ENCODE peak calls at places on chromosomes 11 and 22, in four cellular contexts. One of them, this sample, is unnamed.

GRCh38 chr22:36790648-36791047 is 14.7 kb upstream of the IFT27 start:
- DNase-seq in glutamatergic neuron: no peak
- DNase-seq in HTR-8/SVneo: no peak
- DNase-seq in stimulated activated CD4-positive, alpha-beta T cell treated with anti-CD3 and anti-CD28 coated beads, Interleukin-1b, Interleukin-23, amount 100 ng/mL, for 1 hour: no peak
- DNase-seq in this sample: no peak

GRCh38 chr11:69868871-69869270 is 49.7 kb upstream of the FGF3 start:
- DNase-seq in glutamatergic neuron: no peak
- DNase-seq in stimulated activated CD4-positive, alpha-beta T cell treated with anti-CD3 and anti-CD28 coated beads, Interleukin-1b, Interleukin-23, amount 100 ng/mL, for 1 hour: no peak
- DNase-seq in HTR-8/SVneo: no peak
- DNase-seq in this sample: no peak

GRCh38 chr22:41856484-41856883 is 23.6 kb downstream of the SREBF2 start:
- DNase-seq in HTR-8/SVneo: no peak
- DNase-seq in stimulated activated CD4-positive, alpha-beta T cell treated with anti-CD3 and anti-CD28 coated beads, Interleukin-1b, Interleukin-23, amount 100 ng/mL, for 1 hour: no peak
- DNase-seq in glutamatergic neuron: no peak
- DNase-seq in this sample: peak; percentile 30

GRCh38 chr11:14773755-14774154 is 118.3 kb downstream of the CYP2R1 start:
- DNase-seq in stimulated activated CD4-positive, alpha-beta T cell treated with anti-CD3 and anti-CD28 coated beads, Interleukin-1b, Interleukin-23, amount 100 ng/mL, for 1 hour: no peak
- DNase-seq in glutamatergic neuron: no peak
- DNase-seq in HTR-8/SVneo: no peak
- DNase-seq in this sample: no peak

GRCh38 chr11:17735823-17736772 is 1.5 kb downstream of the KCNC1 start:
- DNase-seq in HTR-8/SVneo: no peak
- DNase-seq in stimulated activated CD4-positive, alpha-beta T cell treated with anti-CD3 and anti-CD28 coated beads, Interleukin-1b, Interleukin-23, amount 100 ng/mL, for 1 hour: no peak
- DNase-seq in glutamatergic neuron: peak; percentile 63
- DNase-seq in this sample: no peak

GRCh38 chr11:125941606-125942275 is 4.1 kb upstream of the VSIG10L2 start:
- DNase-seq in glutamatergic neuron: peak; percentile 88
- DNase-seq in stimulated activated CD4-positive, alpha-beta T cell treated with anti-CD3 and anti-CD28 coated beads, Interleukin-1b, Interleukin-23, amount 100 ng/mL, for 1 hour: peak; percentile 34
- DNase-seq in HTR-8/SVneo: peak; percentile 47
- DNase-seq in this sample: peak; percentile 69

GRCh38 chr11:134751161-134751560 is 339.1 kb upstream of the B3GAT1 start:
- DNase-seq in stimulated activated CD4-positive, alpha-beta T cell treated with anti-CD3 and anti-CD28 coated beads, Interleukin-1b, Interleukin-23, amount 100 ng/mL, for 1 hour: no peak
- DNase-seq in HTR-8/SVneo: no peak
- DNase-seq in glutamatergic neuron: no peak
- DNase-seq in this sample: no peak

GRCh38 chr11:96199563-96200025 is 143.4 kb downstream of the MAML2 start:
- DNase-seq in HTR-8/SVneo: no peak
- DNase-seq in stimulated activated CD4-positive, alpha-beta T cell treated with anti-CD3 and anti-CD28 coated beads, Interleukin-1b, Interleukin-23, amount 100 ng/mL, for 1 hour: no peak
- DNase-seq in glutamatergic neuron: no peak
- DNase-seq in this sample: no peak

GRCh38 chr22:37442537-37442936 is 15.3 kb upstream of the ELFN2 start:
- DNase-seq in glutamatergic neuron: no peak
- DNase-seq in stimulated activated CD4-positive, alpha-beta T cell treated with anti-CD3 and anti-CD28 coated beads, Interleukin-1b, Interleukin-23, amount 100 ng/mL, for 1 hour: no peak
- DNase-seq in HTR-8/SVneo: peak; percentile 27
- DNase-seq in this sample: no peak

GRCh38 chr11:19698493-19699292 is 13.9 kb upstream of the NAV2 start:
- DNase-seq in glutamatergic neuron: no peak
- DNase-seq in HTR-8/SVneo: no peak
- DNase-seq in stimulated activated CD4-positive, alpha-beta T cell treated with anti-CD3 and anti-CD28 coated beads, Interleukin-1b, Interleukin-23, amount 100 ng/mL, for 1 hour: no peak
- DNase-seq in this sample: no peak

GRCh38 chr11:30818721-30819120 is 232.6 kb upstream of the MPPED2 start:
- DNase-seq in stimulated activated CD4-positive, alpha-beta T cell treated with anti-CD3 and anti-CD28 coated beads, Interleukin-1b, Interleukin-23, amount 100 ng/mL, for 1 hour: no peak
- DNase-seq in glutamatergic neuron: no peak
- DNase-seq in HTR-8/SVneo: no peak
- DNase-seq in this sample: no peak

GRCh38 chr11:120714448-120714847 is 202.9 kb downstream of the GRIK4 start:
- DNase-seq in HTR-8/SVneo: no peak
- DNase-seq in stimulated activated CD4-positive, alpha-beta T cell treated with anti-CD3 and anti-CD28 coated beads, Interleukin-1b, Interleukin-23, amount 100 ng/mL, for 1 hour: no peak
- DNase-seq in glutamatergic neuron: no peak
- DNase-seq in this sample: no peak

GRCh38 chr22:40224702-40225101 is 47.0 kb downstream of the TNRC6B start:
- DNase-seq in HTR-8/SVneo: no peak
- DNase-seq in stimulated activated CD4-positive, alpha-beta T cell treated with anti-CD3 and anti-CD28 coated beads, Interleukin-1b, Interleukin-23, amount 100 ng/mL, for 1 hour: peak; percentile 25
- DNase-seq in glutamatergic neuron: no peak
- DNase-seq in this sample: no peak

GRCh38 chr11:117953029-117953671 is 23.9 kb upstream of the TMPRSS13 start:
- DNase-seq in glutamatergic neuron: no peak
- DNase-seq in stimulated activated CD4-positive, alpha-beta T cell treated with anti-CD3 and anti-CD28 coated beads, Interleukin-1b, Interleukin-23, amount 100 ng/mL, for 1 hour: no peak
- DNase-seq in HTR-8/SVneo: no peak
- DNase-seq in this sample: no peak

GRCh38 chr22:42820075-42820763 is 36.9 kb downstream of the ARFGAP3 start:
- DNase-seq in stimulated activated CD4-positive, alpha-beta T cell treated with anti-CD3 and anti-CD28 coated beads, Interleukin-1b, Interleukin-23, amount 100 ng/mL, for 1 hour: no peak
- DNase-seq in glutamatergic neuron: no peak
- DNase-seq in HTR-8/SVneo: peak; percentile 41
- DNase-seq in this sample: no peak

GRCh38 chr11:78223320-78223954 is 34.7 kb downstream of the USP35 start:
- DNase-seq in glutamatergic neuron: no peak
- DNase-seq in HTR-8/SVneo: no peak
- DNase-seq in stimulated activated CD4-positive, alpha-beta T cell treated with anti-CD3 and anti-CD28 coated beads, Interleukin-1b, Interleukin-23, amount 100 ng/mL, for 1 hour: no peak
- DNase-seq in this sample: no peak

GRCh38 chr11:2098691-2099522 is 40.3 kb downstream of the IGF2 start:
- DNase-seq in stimulated activated CD4-positive, alpha-beta T cell treated with anti-CD3 and anti-CD28 coated beads, Interleukin-1b, Interleukin-23, amount 100 ng/mL, for 1 hour: no peak
- DNase-seq in HTR-8/SVneo: no peak
- DNase-seq in glutamatergic neuron: no peak
- DNase-seq in this sample: no peak

GRCh38 chr22:43257549-43257948 is 70.6 kb upstream of the TTLL12 start:
- DNase-seq in stimulated activated CD4-positive, alpha-beta T cell treated with anti-CD3 and anti-CD28 coated beads, Interleukin-1b, Interleukin-23, amount 100 ng/mL, for 1 hour: no peak
- DNase-seq in HTR-8/SVneo: no peak
- DNase-seq in glutamatergic neuron: no peak
- DNase-seq in this sample: no peak

GRCh38 chr22:38016182-38017078 is 32.1 kb upstream of the SOX10 start:
- DNase-seq in stimulated activated CD4-positive, alpha-beta T cell treated with anti-CD3 and anti-CD28 coated beads, Interleukin-1b, Interleukin-23, amount 100 ng/mL, for 1 hour: no peak
- DNase-seq in glutamatergic neuron: no peak
- DNase-seq in HTR-8/SVneo: no peak
- DNase-seq in this sample: peak; percentile 52

GRCh38 chr11:113249491-113249763 is 65.0 kb upstream of the TTC12 start:
- DNase-seq in stimulated activated CD4-positive, alpha-beta T cell treated with anti-CD3 and anti-CD28 coated beads, Interleukin-1b, Interleukin-23, amount 100 ng/mL, for 1 hour: no peak
- DNase-seq in glutamatergic neuron: no peak
- DNase-seq in HTR-8/SVneo: no peak
- DNase-seq in this sample: no peak

GRCh38 chr22:32660292-32660691 is 141.2 kb upstream of the TIMP3 start:
- DNase-seq in stimulated activated CD4-positive, alpha-beta T cell treated with anti-CD3 and anti-CD28 coated beads, Interleukin-1b, Interleukin-23, amount 100 ng/mL, for 1 hour: no peak
- DNase-seq in HTR-8/SVneo: peak; percentile 67
- DNase-seq in glutamatergic neuron: peak; percentile 68
- DNase-seq in this sample: peak; percentile 69